ENCODE peak calls at places on chromosomes 16 and 17, in five cellular contexts. One of them, this sample, is unnamed.

GRCh38 chr17:40536731-40537171 is 28.5 kb downstream of the CCR7 start:
- DNase-seq in activated gamma-delta T cell treated with anti-CD3 and anti-CD28 coated beads, Interleukin-2, amount 50 U/mL, for 16 hours: no peak
- DNase-seq in activated naive CD8-positive, alpha-beta T cell treated with anti-CD3 and anti-CD28 coated beads for 36 hours: no peak
- DNase-seq in A172: peak
- DNase-seq in kidney tubule cell: no peak
- DNase-seq in this sample: no peak

GRCh38 chr17:38613981-38614779 is 8.4 kb upstream of the SRCIN1 start:
- DNase-seq in kidney tubule cell: no peak
- DNase-seq in activated naive CD8-positive, alpha-beta T cell treated with anti-CD3 and anti-CD28 coated beads for 36 hours: no peak
- DNase-seq in activated gamma-delta T cell treated with anti-CD3 and anti-CD28 coated beads, Interleukin-2, amount 50 U/mL, for 16 hours: no peak
- DNase-seq in A172: no peak
- DNase-seq in this sample: no peak

GRCh38 chr16:84545114-84545737 is 40.8 kb upstream of the MEAK7 start:
- DNase-seq in activated gamma-delta T cell treated with anti-CD3 and anti-CD28 coated beads, Interleukin-2, amount 50 U/mL, for 16 hours: no peak
- DNase-seq in A172: no peak
- DNase-seq in activated naive CD8-positive, alpha-beta T cell treated with anti-CD3 and anti-CD28 coated beads for 36 hours: no peak
- DNase-seq in kidney tubule cell: no peak
- DNase-seq in this sample: no peak

GRCh38 chr16:10608687-10609409 is 28.4 kb upstream of the EMP2 start:
- DNase-seq in kidney tubule cell: no peak
- DNase-seq in A172: no peak
- DNase-seq in activated naive CD8-positive, alpha-beta T cell treated with anti-CD3 and anti-CD28 coated beads for 36 hours: no peak
- DNase-seq in activated gamma-delta T cell treated with anti-CD3 and anti-CD28 coated beads, Interleukin-2, amount 50 U/mL, for 16 hours: no peak
- DNase-seq in this sample: no peak

GRCh38 chr17:45018514-45019176 is 32.8 kb downstream of the DCAKD start:
- DNase-seq in A172: no peak
- DNase-seq in kidney tubule cell: no peak
- DNase-seq in activated gamma-delta T cell treated with anti-CD3 and anti-CD28 coated beads, Interleukin-2, amount 50 U/mL, for 16 hours: no peak
- DNase-seq in activated naive CD8-positive, alpha-beta T cell treated with anti-CD3 and anti-CD28 coated beads for 36 hours: peak
- DNase-seq in this sample: no peak

GRCh38 chr17:2212328-2212981 is 91.1 kb downstream of the SMG6 start:
- DNase-seq in kidney tubule cell: peak
- DNase-seq in activated gamma-delta T cell treated with anti-CD3 and anti-CD28 coated beads, Interleukin-2, amount 50 U/mL, for 16 hours: no peak
- DNase-seq in activated naive CD8-positive, alpha-beta T cell treated with anti-CD3 and anti-CD28 coated beads for 36 hours: no peak
- DNase-seq in A172: peak
- DNase-seq in this sample: no peak

GRCh38 chr17:13619462-13619861 is 17.7 kb upstream of the HS3ST3A1 start:
- DNase-seq in activated naive CD8-positive, alpha-beta T cell treated with anti-CD3 and anti-CD28 coated beads for 36 hours: no peak
- DNase-seq in A172: no peak
- DNase-seq in kidney tubule cell: no peak
- DNase-seq in activated gamma-delta T cell treated with anti-CD3 and anti-CD28 coated beads, Interleukin-2, amount 50 U/mL, for 16 hours: no peak
- DNase-seq in this sample: no peak

GRCh38 chr17:69047368-69048263 is 13.1 kb downstream of the ABCA9 start:
- DNase-seq in kidney tubule cell: peak
- DNase-seq in A172: peak
- DNase-seq in activated gamma-delta T cell treated with anti-CD3 and anti-CD28 coated beads, Interleukin-2, amount 50 U/mL, for 16 hours: no peak
- DNase-seq in activated naive CD8-positive, alpha-beta T cell treated with anti-CD3 and anti-CD28 coated beads for 36 hours: no peak
- DNase-seq in this sample: no peak

GRCh38 chr16:70777973-70778406 is 23.0 kb downstream of the VAC14 start:
- DNase-seq in activated gamma-delta T cell treated with anti-CD3 and anti-CD28 coated beads, Interleukin-2, amount 50 U/mL, for 16 hours: no peak
- DNase-seq in A172: no peak
- DNase-seq in kidney tubule cell: peak
- DNase-seq in activated naive CD8-positive, alpha-beta T cell treated with anti-CD3 and anti-CD28 coated beads for 36 hours: no peak
- DNase-seq in this sample: no peak

GRCh38 chr17:81193470-81194224 is 27.6 kb upstream of the AATK start:
- DNase-seq in kidney tubule cell: no peak
- DNase-seq in A172: no peak
- DNase-seq in activated gamma-delta T cell treated with anti-CD3 and anti-CD28 coated beads, Interleukin-2, amount 50 U/mL, for 16 hours: no peak
- DNase-seq in activated naive CD8-positive, alpha-beta T cell treated with anti-CD3 and anti-CD28 coated beads for 36 hours: no peak
- DNase-seq in this sample: peak

GRCh38 chr17:7147772-7148171 is 31.4 kb downstream of the ASGR1 start:
- DNase-seq in activated gamma-delta T cell treated with anti-CD3 and anti-CD28 coated beads, Interleukin-2, amount 50 U/mL, for 16 hours: no peak
- DNase-seq in activated naive CD8-positive, alpha-beta T cell treated with anti-CD3 and anti-CD28 coated beads for 36 hours: no peak
- DNase-seq in A172: no peak
- DNase-seq in kidney tubule cell: peak
- DNase-seq in this sample: no peak

This sample was measured in lower lobe of right lung.